ENCODE peak calls at places on chromosomes 7 and 10, in ten cellular contexts. M is hepatocyte, O is PC-3, A is mammary epithelial cell, N is keratinocyte, H is neural progenitor cell, B is K562, Y is A673, Q is GM23338, V is HepG2. W is an unnamed sample.

GRCh38 chr10:69961864-69962745 is 90.5 kb upstream of the MACROH2A2 start:
- DNase-seq in M (no peak), O (no peak), A (no peak), N (no peak), H (no peak), B (no peak), Y (no peak), Q (no peak), V (no peak), W (no peak)

GRCh38 chr10:43680035-43680434 is 31.4 kb upstream of the ZNF32 start:
- DNase-seq in M (no peak), O (peak; percentile 53), A (peak; percentile 14), N (no peak), H (no peak), B (peak; percentile 43), Y (peak; percentile 23), Q (no peak), V (no peak), W (no peak)

GRCh38 chr7:154306036-154306435 is 253.8 kb downstream of the DPP6 start:
- DNase-seq in M (no peak), O (no peak), A (no peak), N (no peak), H (no peak), B (no peak), Y (no peak), Q (no peak), V (no peak), W (no peak)

GRCh38 chr10:97450828-97451227 is 4.9 kb downstream of the ZDHHC16 start:
- DNase-seq in M (no peak), O (no peak), A (peak; percentile 55), N (no peak), H (no peak), B (no peak), Y (no peak), Q (no peak), V (no peak), W (no peak)

GRCh38 chr7:131652194-131652593 is 95.8 kb upstream of the PODXL start:
- DNase-seq in M (no peak), O (no peak), A (no peak), N (no peak), H (no peak), B (no peak), Y (no peak), Q (no peak), V (no peak), W (no peak)

GRCh38 chr7:27419581-27420177 is 177.1 kb downstream of the EVX1 start:
- DNase-seq in M (no peak), O (peak; percentile 78), A (peak; percentile 79), N (no peak), H (no peak), B (no peak), Y (no peak), Q (no peak), V (no peak), W (no peak)

GRCh38 chr10:42977032-42977416 is 99.8 kb upstream of the RET start:
- DNase-seq in M (no peak), O (no peak), A (no peak), N (no peak), H (no peak), B (no peak), Y (no peak), Q (no peak), V (no peak), W (no peak)

GRCh38 chr7:36570508-36571219 is 153.6 kb downstream of the AOAH start:
- DNase-seq in M (no peak), O (no peak), A (no peak), N (no peak), H (no peak), B (no peak), Y (no peak), Q (no peak), V (no peak), W (peak; percentile 70)

GRCh38 chr10:132722391-132722790 is 63.6 kb downstream of the NKX6-2 start:
- DNase-seq in M (no peak), O (no peak), A (no peak), N (no peak), H (peak; percentile 66), B (no peak), Y (no peak), Q (no peak), V (no peak), W (no peak)

GRCh38 chr7:106042196-106042611 is 69.9 kb downstream of the SYPL1 start:
- DNase-seq in M (no peak), O (no peak), A (no peak), N (no peak), H (no peak), B (no peak), Y (no peak), Q (no peak), V (no peak), W (no peak)

GRCh38 chr10:131055437-131055836 is 256.1 kb downstream of the TCERG1L start:
- DNase-seq in M (no peak), O (no peak), A (no peak), N (no peak), H (no peak), B (no peak), Y (no peak), Q (no peak), V (no peak), W (no peak)

DNA sequence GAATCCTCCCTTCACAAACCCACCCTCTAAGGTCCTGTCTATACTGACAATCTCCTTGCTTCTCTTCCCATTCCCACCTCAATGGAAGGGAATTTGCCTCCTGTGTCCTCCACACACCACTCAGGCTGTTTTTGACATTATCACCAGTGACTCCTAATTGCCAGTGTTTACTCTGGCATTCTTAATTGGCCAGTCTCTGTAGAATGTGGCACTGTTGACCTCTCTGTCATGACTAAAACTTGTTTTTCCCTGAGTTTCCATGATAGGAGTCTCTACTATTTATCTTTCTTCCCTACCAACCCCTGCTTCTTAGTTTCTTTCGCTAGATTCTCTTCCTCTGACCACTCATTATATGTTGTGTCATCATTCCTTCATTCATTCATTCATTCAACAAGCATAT is 12.1 kb downstream of the SLC16A12 start:
- DNase-seq in M (no peak), O (no peak), A (no peak), N (no peak), H (no peak), B (no peak), Y (no peak), Q (no peak), V (no peak), W (no peak)
- H3K27ac ChIP-seq in M (peak overlapping the region; percentile 10), O (no peak overlapping the region), A (no peak overlapping the region), N (no peak overlapping the region), H (no peak overlapping the region), B (no peak overlapping the region), Y (no peak overlapping the region), Q (no peak overlapping the region), V (no peak overlapping the region), W (no peak overlapping the region)

GRCh38 chr10:7409732-7410168 is 1.1 kb downstream of the SFMBT2 start:
- DNase-seq in M (peak; percentile 17), O (no peak), A (no peak), N (no peak), H (peak; percentile 26), B (no peak), Y (no peak), Q (no peak), V (no peak), W (peak; percentile 42)

GRCh38 chr10:7411671-7412481 is 1.0 kb upstream of the SFMBT2 start:
- DNase-seq in M (peak; percentile 10), O (no peak), A (no peak), N (no peak), H (peak; percentile 55), B (no peak), Y (no peak), Q (peak; percentile 62), V (no peak), W (no peak)

GRCh38 chr10:7410306-7410799 is 481 bp downstream of the SFMBT2 start:
- DNase-seq in M (peak; percentile 33), O (no peak), A (no peak), N (no peak), H (peak; percentile 67), B (peak; percentile 33), Y (no peak), Q (peak; percentile 73), V (no peak), W (peak; percentile 62)

GRCh38 chr10:7410800-7411670 is at the start of gene SFMBT2:
- DNase-seq in M (peak; percentile 75), O (peak; percentile 27), A (peak; percentile 64), N (peak; percentile 7), H (peak; percentile 82), B (peak; percentile 83), Y (peak; percentile 77), Q (peak; percentile 91), V (no peak), W (peak; percentile 74)

GRCh38 chr10:7412482-7413251 is 1.8 kb upstream of the SFMBT2 start:
- DNase-seq in M (peak; percentile 63), O (no peak), A (no peak), N (no peak), H (peak; percentile 84), B (no peak), Y (no peak), Q (peak; percentile 82), V (no peak), W (no peak)
- TF ChIP-seq EZH2 in M (no peak), O (no peak), A (peak; percentile 11), N (peak; percentile 98), H (peak; percentile 84), B (no peak), Y (no peak), Q (peak; percentile 37), V (no peak), W (no peak)

GRCh38 chr7:122535086-122535485 is 163.8 kb downstream of the RNF133 start:
- DNase-seq in M (no peak), O (no peak), A (peak; percentile 44), N (no peak), H (no peak), B (no peak), Y (no peak), Q (no peak), V (no peak), W (no peak)

GRCh38 chr7:122528879-122529481 is 169.9 kb downstream of the RNF133 start:
- DNase-seq in M (peak; percentile 64), O (peak; percentile 50), A (peak; percentile 13), N (no peak), H (peak; percentile 73), B (peak; percentile 30), Y (peak; percentile 70), Q (peak; percentile 66), V (peak; percentile 21), W (no peak)

GRCh38 chr7:122532406-122533269 is 166.3 kb downstream of the RNF133 start:
- DNase-seq in M (no peak), O (peak; percentile 30), A (no peak), N (no peak), H (peak; percentile 23), B (peak; percentile 20), Y (peak; percentile 53), Q (peak; percentile 65), V (peak; percentile 4), W (no peak)
- TF ChIP-seq CTCF in M (peak; percentile 59), O (peak; percentile 62), A (peak; percentile 39), N (no peak), H (peak; percentile 76), B (no peak), Y (peak; percentile 62), Q (no peak), V (peak; percentile 28), W (peak; percentile 56)

GRCh38 chr7:140225562-140226249 is 48.9 kb upstream of the KDM7A start:
- DNase-seq in M (no peak), O (no peak), A (no peak), N (no peak), H (no peak), B (no peak), Y (no peak), Q (no peak), V (peak; percentile 86), W (no peak)
- H3K27ac ChIP-seq in M (no peak overlapping the region), O (no peak overlapping the region), A (no peak overlapping the region), N (no peak overlapping the region), H (no peak overlapping the region), B (no peak overlapping the region), Y (no peak overlapping the region), Q (no peak overlapping the region), V (peak overlapping the region; percentile 75), W (no peak overlapping the region)